ENCODE peak calls at places on chromosome 11, in four cellular contexts. J is HepG2, Z is GM12878, H is K562. I is an unnamed sample.

GRCh38 chr11:114080769-114081168 is 21.3 kb downstream of the ZBTB16 start:
- DNase-seq in Z (no peak), J (no peak), H (no peak), I (no peak)

GRCh38 chr11:101617735-101618332 is 34.0 kb upstream of the TRPC6 start:
- DNase-seq in J (no peak), Z (no peak), H (no peak), I (no peak)

GRCh38 chr11:4713241-4713640 is 8.7 kb downstream of the MMP26 start:
- DNase-seq in H (no peak), Z (no peak), J (no peak), I (no peak)

GRCh38 chr11:70430122-70430521 is 31.8 kb downstream of the CTTN start:
- DNase-seq in H (no peak), J (no peak), Z (no peak), I (no peak)

GRCh38 chr11:72395993-72396392 is 38.3 kb downstream of the CLPB start:
- DNase-seq in J (no peak), Z (no peak), H (no peak), I (no peak)

GRCh38 chr11:105401269-105401809 is 208.5 kb upstream of the GRIA4 start:
- DNase-seq in Z (no peak), H (no peak), J (no peak), I (no peak)

GRCh38 chr11:117793521-117793920 is 3.5 kb downstream of the DSCAML1 start:
- DNase-seq in H (no peak), J (no peak), Z (no peak), I (no peak)

GRCh38 chr11:26331911-26332571 is at the start of gene ANO3:
- DNase-seq in Z (no peak), H (peak; percentile 47), J (peak; percentile 67), I (peak; percentile 91)

GRCh38 chr11:130785376-130786110 is 130.7 kb downstream of the SNX19 start:
- DNase-seq in J (no peak), H (no peak), Z (no peak), I (no peak)

GRCh38 chr11:46601129-46601528 is 7.3 kb upstream of the AMBRA1 start:
- DNase-seq in J (no peak), H (no peak), Z (no peak), I (no peak)

GRCh38 chr11:73359341-73359740 is 16.9 kb upstream of the RELT start:
- DNase-seq in Z (no peak), J (no peak), H (no peak), I (no peak)

GRCh38 chr11:47905358-47906059 is 57.4 kb upstream of the NUP160 start:
- DNase-seq in H (no peak), J (no peak), Z (no peak), I (no peak)

GRCh38 chr11:60307507-60308195 is 19.4 kb upstream of the MS4A6E start:
- DNase-seq in J (no peak), Z (no peak), H (no peak), I (no peak)

GRCh38 chr11:56089697-56090096 is 3.4 kb upstream of the OR8I2 start:
- DNase-seq in Z (no peak), J (no peak), H (no peak), I (no peak)

GRCh38 chr11:103850419-103851165 is 185.8 kb upstream of the DDI1 start:
- DNase-seq in J (no peak), H (no peak), Z (no peak), I (no peak)

GRCh38 chr11:86442827-86443226 is 68.1 kb downstream of the CCDC81 start:
- DNase-seq in H (no peak), J (no peak), Z (no peak), I (no peak)

GRCh38 chr11:125201525-125202121 is 37.1 kb downstream of the PKNOX2 start:
- DNase-seq in H (no peak), J (peak; percentile 50), Z (no peak), I (no peak)

GRCh38 chr11:110434952-110435779 is 5.4 kb downstream of the FDX1 start:
- DNase-seq in Z (no peak), J (peak; percentile 15), H (no peak), I (no peak)

DNA sequence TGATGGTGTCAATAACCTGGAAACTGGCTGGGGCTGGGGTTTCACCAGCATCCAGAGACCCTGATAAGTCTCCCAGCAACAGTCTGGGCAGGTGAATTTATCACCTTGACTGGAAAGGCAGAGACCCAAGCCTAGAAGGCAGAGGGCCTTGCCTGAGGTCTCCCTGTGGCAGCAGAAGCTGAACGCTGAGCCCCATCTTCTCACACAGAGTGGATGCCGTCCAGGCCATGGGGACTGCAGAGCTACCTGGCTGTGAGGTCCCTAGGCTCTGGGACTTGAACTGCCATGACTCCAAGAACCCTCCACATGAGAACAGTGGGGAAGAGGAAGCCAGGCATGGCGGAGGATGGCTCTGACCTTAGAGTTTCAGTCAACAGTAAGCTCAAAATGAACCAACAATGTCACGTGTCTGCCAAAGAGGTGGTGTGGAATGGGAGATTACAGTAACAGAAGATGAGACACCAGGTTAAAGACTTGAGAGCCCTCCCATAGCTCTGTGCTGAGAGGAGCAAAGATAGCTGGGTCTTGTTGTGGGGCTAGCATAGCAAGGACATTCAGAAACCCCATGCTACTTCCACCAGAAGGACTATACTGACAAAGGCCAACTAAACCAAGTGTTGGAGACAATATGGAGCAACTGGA is 79.1 kb upstream of the LINC01488 start:
- DNase-seq in H (no peak), J (no peak), Z (no peak), I (no peak)
- TF ChIP-seq FOXK2 in H (no peak), J (no peak), Z (no peak), I (no peak)

GRCh38 chr11:77661670-77662069 is 24.1 kb upstream of the CLNS1A start:
- DNase-seq in H (no peak), J (no peak), Z (no peak), I (no peak)

GRCh38 chr11:77656362-77656761 is 18.8 kb upstream of the CLNS1A start:
- DNase-seq in H (no peak), Z (no peak), J (peak; percentile 53), I (no peak)

GRCh38 chr11:77658213-77659013 is 20.8 kb upstream of the CLNS1A start:
- DNase-seq in Z (no peak), H (peak; percentile 19), J (no peak), I (no peak)

GRCh38 chr11:77665240-77665965 is 27.8 kb upstream of the CLNS1A start:
- DNase-seq in Z (no peak), H (no peak), J (no peak), I (no peak)

GRCh38 chr11:77660947-77661346 is 23.4 kb upstream of the CLNS1A start:
- DNase-seq in Z (no peak), J (no peak), H (no peak), I (no peak)
- TF ChIP-seq FOXK2 in Z (no peak), J (no peak), H (no peak), I (no peak)

DNA sequence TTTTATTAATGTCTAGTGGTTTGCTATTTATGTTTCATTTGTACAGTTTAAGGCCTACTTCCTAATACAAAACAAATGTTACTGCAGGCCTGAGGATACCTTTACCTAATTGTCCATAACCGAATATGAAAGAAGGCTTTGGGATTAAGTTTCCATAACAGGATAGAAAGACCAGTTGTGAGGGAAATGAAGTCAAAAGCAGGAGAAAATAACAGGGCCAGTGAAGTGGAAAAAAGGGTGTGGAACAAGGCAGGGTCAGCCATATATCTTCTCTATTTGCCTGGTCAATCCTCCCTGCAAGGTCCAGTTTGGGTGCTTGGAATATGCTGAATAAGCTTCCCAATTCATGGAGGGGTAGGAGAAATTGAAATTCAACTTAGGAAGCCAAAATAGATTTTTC is 211.5 kb downstream of the SWAP70 start:
- DNase-seq in Z (no peak), J (no peak), H (no peak), I (no peak)
- TF ChIP-seq FOXK2 in Z (no peak), J (no peak), H (no peak), I (no peak)

GRCh38 chr11:62727007-62727832 is at the start of gene HNRNPUL2:
- DNase-seq in Z (peak; percentile 95), J (peak; percentile 97), H (peak; percentile 94), I (peak; percentile 92)

GRCh38 chr11:62726156-62727006 is 876 bp downstream of the HNRNPUL2 start:
- DNase-seq in Z (no peak), H (peak; percentile 35), J (no peak), I (no peak)

GRCh38 chr11:62724171-62724570 is 3.1 kb downstream of the HNRNPUL2 start:
- DNase-seq in Z (no peak), J (no peak), H (no peak), I (no peak)

GRCh38 chr11:62727833-62728721 is at the start of gene TTC9C:
- DNase-seq in Z (peak; percentile 94), H (peak; percentile 82), J (peak; percentile 98), I (peak; percentile 78)

GRCh38 chr11:62725686-62726085 is 1.6 kb downstream of the HNRNPUL2 start:
- DNase-seq in Z (no peak), J (peak; percentile 42), H (no peak), I (no peak)
- TF ChIP-seq FOXK2 in Z (no peak), J (no peak), H (no peak), I (no peak)

DNA sequence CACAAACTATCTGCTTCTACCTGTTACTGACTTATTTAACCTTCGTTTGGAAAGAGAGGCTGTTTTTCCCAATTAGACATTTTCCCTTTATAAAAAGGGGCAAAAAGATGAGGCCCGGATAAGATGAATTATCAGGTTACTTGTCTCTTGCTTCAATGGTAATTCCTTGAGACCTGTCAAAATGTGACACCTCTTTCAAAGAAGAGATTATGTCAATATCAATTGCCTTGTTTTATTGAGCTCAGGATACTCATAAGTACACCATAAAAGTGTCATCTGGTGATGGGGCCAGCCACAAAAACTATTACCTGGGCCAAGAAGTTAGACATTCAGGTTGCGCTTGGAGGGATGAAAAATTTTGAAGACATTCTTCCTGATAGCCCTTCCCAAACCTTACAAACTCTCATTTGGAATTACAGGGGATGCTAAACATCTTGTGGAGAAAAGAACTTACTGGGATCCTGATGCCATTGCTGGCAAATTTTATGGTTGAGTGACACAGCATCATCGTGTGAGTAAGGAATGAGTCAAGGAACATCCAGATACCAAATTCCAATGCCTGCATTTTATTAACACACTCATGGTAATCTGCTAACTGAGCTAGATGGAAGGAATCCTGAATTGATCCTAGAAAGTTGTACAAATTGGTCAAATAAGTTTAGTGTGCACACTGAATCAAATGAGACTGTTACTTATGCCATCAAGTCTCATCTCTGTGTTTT is 1071.2 kb downstream of the LRRC4C start:
- DNase-seq in Z (no peak), J (no peak), H (no peak), I (no peak)
- TF ChIP-seq FOXK2 in Z (no peak), J (no peak), H (no peak), I (no peak)

GRCh38 chr11:2088284-2088683 is 50.9 kb downstream of the IGF2 start:
- DNase-seq in Z (no peak), H (no peak), J (no peak), I (no peak)

GRCh38 chr11:2091112-2091746 is 48.0 kb downstream of the IGF2 start:
- DNase-seq in H (no peak), J (no peak), Z (no peak), I (no peak)

GRCh38 chr11:2088746-2089535 is 50.2 kb downstream of the IGF2 start:
- DNase-seq in Z (no peak), J (peak; percentile 48), H (peak; percentile 20), I (peak; percentile 43)

GRCh38 chr11:2090172-2091111 is 48.7 kb downstream of the IGF2 start:
- DNase-seq in H (no peak), Z (no peak), J (no peak), I (no peak)

GRCh38 chr11:2089536-2090165 is 49.5 kb downstream of the IGF2 start:
- DNase-seq in Z (no peak), H (peak; percentile 95), J (peak; percentile 54), I (peak; percentile 86)
- TF ChIP-seq FOXK2 in Z (no peak), H (no peak), J (no peak), I (no peak)

I was measured in HEK293T.